ENCODE peak calls at places on chromosomes 1 and 21, in nine cellular contexts. M is cardiac muscle cell; Y is Peyer's patch; I is adipocyte; T is adrenal gland; C is CD8-positive, alpha-beta T cell; F is H7; S is lung; H is BE2C. G is an unnamed sample. For H3K36me3, the result is how much of the 10 kb centered on the place peaks cover.

GRCh38 chr1:234675561-234675960 is 65.6 kb upstream of the IRF2BP2 start:
- DNase-seq in H (no peak), Y (no peak), F (no peak), C (no peak), S (no peak), M (no peak), I (no peak), T (no peak), G (no peak)

GRCh38 chr1:227424159-227424680 is 105.9 kb upstream of the CDC42BPA start:
- DNase-seq in T (no peak), S (no peak), F (no peak), M (no peak), H (no peak), C (no peak), I (peak), Y (no peak), G (no peak)

GRCh38 chr1:201395936-201396335 is 3.2 kb downstream of the LAD1 start:
- DNase-seq in H (no peak), M (no peak), S (no peak), F (no peak), C (no peak), Y (no peak), T (no peak), I (no peak), G (no peak)

GRCh38 chr1:227929746-227930472 is 17.8 kb downstream of the WNT9A start:
- DNase-seq in T (no peak), I (no peak), Y (no peak), S (no peak), H (peak), F (no peak), C (no peak), M (no peak), G (no peak)

GRCh38 chr1:179080866-179081695 is 789 bp upstream of the TOR3A start:
- DNase-seq in T (no peak), M (no peak), C (no peak), S (no peak), F (no peak), I (no peak), H (no peak), Y (no peak), G (no peak)

GRCh38 chr1:154386643-154387352 is 18.3 kb upstream of the IL6R start:
- DNase-seq in H (no peak), C (peak), T (no peak), Y (peak), I (no peak), F (no peak), S (peak), M (peak), G (no peak)

GRCh38 chr1:45359882-45360513 is 19.8 kb upstream of the MUTYH start:
- DNase-seq in C (no peak), S (peak), F (no peak), I (peak), Y (peak), H (peak), M (peak), T (peak), G (peak)

GRCh38 chr1:84504580-84505021 is 1.6 kb upstream of the SPATA1 start:
- DNase-seq in Y (no peak), T (no peak), I (peak), C (no peak), S (no peak), F (no peak), H (no peak), M (peak), G (peak)

GRCh38 chr1:38512024-38512623 is 347.4 kb downstream of the RRAGC start:
- DNase-seq in I (no peak), F (no peak), M (no peak), C (no peak), T (no peak), H (no peak), Y (no peak), S (no peak), G (peak)

GRCh38 chr1:208154040-208154439 is 90.1 kb downstream of the PLXNA2 start:
- DNase-seq in T (no peak), I (no peak), Y (peak), M (no peak), S (no peak), C (no peak), H (no peak), F (no peak), G (no peak)

GRCh38 chr1:17674707-17675505 is 80.2 kb upstream of the ACTL8 start:
- DNase-seq in F (no peak), C (no peak), S (no peak), Y (no peak), M (peak), I (peak), T (no peak), H (no peak), G (no peak)

GRCh38 chr1:10514490-10515235 is 39.9 kb downstream of the PEX14 start:
- DNase-seq in I (peak), H (peak), T (peak), M (peak), F (peak), C (no peak), S (no peak), Y (no peak), G (peak)

GRCh38 chr1:91732291-91732953 is 153.5 kb downstream of the TGFBR3 start:
- DNase-seq in T (peak), H (no peak), M (peak), Y (no peak), F (no peak), C (no peak), I (peak), S (no peak), G (peak)

GRCh38 chr1:20151906-20152598 is 12.9 kb downstream of the PLA2G2F start:
- DNase-seq in I (peak), T (peak), S (peak), F (peak), C (peak), Y (peak), H (peak), M (peak), G (peak)

GRCh38 chr1:37305841-37306240 is 168.5 kb upstream of the ZC3H12A start:
- DNase-seq in F (peak), S (no peak), C (no peak), I (no peak), Y (no peak), H (no peak), M (no peak), T (no peak), G (no peak)

GRCh38 chr21:14116080-14116481 is 94.7 kb downstream of the LIPI start:
- DNase-seq in C (no peak), T (no peak), H (no peak), I (no peak), M (no peak), S (no peak), Y (no peak), F (no peak), G (no peak)

GRCh38 chr1:180501865-180502360 is 464 bp downstream of the ACBD6 start:
- DNase-seq in Y (no peak), I (no peak), F (no peak), M (no peak), T (peak), C (no peak), S (no peak), H (no peak), G (no peak)

GRCh38 chr1:90704817-90705216 is 12.3 kb downstream of the BARHL2 start:
- DNase-seq in Y (no peak), M (no peak), S (no peak), F (peak), C (no peak), H (no peak), I (no peak), T (no peak), G (no peak)

GRCh38 chr1:193951989-193952388 is 765.6 kb upstream of the B3GALT2 start:
- DNase-seq in S (no peak), T (no peak), M (peak), C (no peak), H (no peak), F (no peak), Y (no peak), I (peak), G (no peak)

GRCh38 chr21:41768371-41769042 is 1.7 kb upstream of the RIPK4 start:
- DNase-seq in F (peak), S (no peak), M (peak), C (peak), T (no peak), I (peak), Y (peak), H (no peak), G (peak)

GRCh38 chr1:232621050-232621449 is 8.9 kb downstream of the SIPA1L2 start:
- DNase-seq in H (no peak), C (no peak), F (no peak), I (no peak), S (no peak), T (no peak), M (no peak), Y (no peak), G (no peak)

GRCh38 chr1:18137759-18138345 is 30.3 kb downstream of the IGSF21 start:
- DNase-seq in F (no peak), M (no peak), T (no peak), I (no peak), S (no peak), H (peak), Y (no peak), C (no peak), G (no peak)

GRCh38 chr1:92299477-92300125 is 742 bp downstream of the RPAP2 start:
- DNase-seq in C (no peak), M (no peak), H (no peak), F (no peak), S (no peak), Y (no peak), T (no peak), I (peak), G (peak)

GRCh38 chr1:178126261-178126660 is 32.4 kb downstream of the RASAL2 start:
- DNase-seq in C (no peak), S (no peak), T (no peak), M (peak), H (no peak), I (no peak), F (no peak), Y (no peak), G (no peak)

GRCh38 chr21:43691086-43691795 is 27.7 kb upstream of the PDXK start:
- DNase-seq in I (no peak), M (no peak), S (no peak), T (no peak), C (no peak), H (no peak), Y (no peak), F (no peak), G (no peak)

GRCh38 chr21:43689556-43690337 is 29.2 kb upstream of the PDXK start:
- DNase-seq in M (no peak), S (no peak), I (no peak), H (no peak), F (peak), C (no peak), Y (no peak), T (no peak), G (no peak)

GRCh38 chr21:43691801-43692200 is 27.1 kb upstream of the PDXK start:
- DNase-seq in F (no peak), I (no peak), Y (no peak), T (no peak), H (no peak), S (no peak), C (no peak), M (no peak), G (no peak)

GRCh38 chr21:43688906-43689305 is 29.5 kb downstream of the RRP1B start:
- DNase-seq in C (no peak), H (no peak), T (no peak), M (no peak), S (no peak), Y (no peak), I (no peak), F (peak), G (no peak)

GRCh38 chr21:43690346-43690745 is 28.6 kb upstream of the PDXK start:
- DNase-seq in M (no peak), Y (no peak), T (no peak), S (no peak), I (no peak), C (no peak), H (no peak), F (no peak), G (no peak)
- H3K36me3 ChIP-seq in M (half or more), Y (half or more), T (under half), S (under half), I (half or more), C (half or more), H (half or more), F (half or more), G (under half)

DNA sequence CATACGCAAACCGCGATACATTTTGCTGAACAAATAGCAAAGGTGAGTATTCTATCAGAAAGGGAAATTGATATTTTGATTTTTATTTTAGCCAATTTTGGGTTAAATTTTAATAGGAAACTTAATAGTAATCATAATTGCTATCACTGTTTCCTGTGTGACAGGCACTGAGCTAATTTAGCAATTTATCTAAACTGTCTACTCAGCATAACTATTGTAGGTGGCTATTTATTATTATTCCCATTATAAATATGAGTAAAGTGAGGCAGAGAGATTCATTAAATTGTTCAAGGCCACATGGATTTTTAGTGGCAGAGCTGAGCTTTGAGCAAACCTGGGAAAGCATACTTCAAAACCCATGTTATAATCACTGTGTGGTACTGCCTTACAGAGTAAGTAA is 21.1 kb downstream of the RTCA start:
- DNase-seq in Y (no peak), M (no peak), T (no peak), S (no peak), C (no peak), F (no peak), I (no peak), H (no peak), G (no peak)
- H3K36me3 ChIP-seq in Y (half or more), M (half or more), T (under half), S (under half), C (under half), F (under half), I (half or more), H (half or more), G (under half)

DNA sequence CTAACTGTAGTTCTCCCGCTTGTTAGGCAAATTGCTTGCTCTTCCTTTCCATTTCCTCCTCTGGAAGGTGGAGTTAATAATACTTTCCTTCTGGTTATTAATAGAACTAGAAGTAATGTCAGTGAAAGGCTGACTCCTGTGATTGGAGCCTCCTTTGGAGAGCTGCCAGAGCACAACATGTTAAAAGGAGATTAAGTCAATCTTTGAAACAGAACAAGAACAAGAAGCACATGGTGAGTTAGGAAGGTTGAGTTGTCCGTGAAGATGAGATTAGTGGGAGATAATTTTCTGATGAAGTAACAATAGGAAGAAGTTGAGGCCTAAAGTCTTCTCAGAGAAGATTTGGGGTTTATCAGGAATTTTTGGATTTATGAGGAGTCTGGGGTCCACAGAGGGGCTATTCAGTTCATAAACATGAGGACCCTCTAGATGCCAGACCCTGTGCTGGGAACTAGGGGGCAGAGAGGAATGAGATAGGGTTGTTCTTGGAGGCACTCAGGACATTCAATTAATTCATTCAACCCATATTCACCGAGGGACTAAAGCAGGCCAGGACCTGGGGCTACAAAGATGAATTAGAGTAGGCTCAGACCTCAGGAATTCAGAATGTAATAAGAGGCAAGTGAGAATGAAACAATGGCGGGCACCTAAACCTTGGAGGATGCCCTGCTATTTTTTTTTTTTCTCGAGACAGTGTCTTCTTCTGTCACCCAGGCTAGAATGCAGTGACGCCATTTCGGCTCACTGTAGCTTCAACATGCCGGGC is 40.7 kb upstream of the DHCR24 start:
- DNase-seq in T (peak), M (peak), S (no peak), F (no peak), C (no peak), Y (no peak), H (no peak), I (no peak), G (no peak)
- H3K36me3 ChIP-seq in T (under half), M (under half), S (under half), F (under half), C (under half), Y (under half), H (under half), I (under half), G (under half)

DNA sequence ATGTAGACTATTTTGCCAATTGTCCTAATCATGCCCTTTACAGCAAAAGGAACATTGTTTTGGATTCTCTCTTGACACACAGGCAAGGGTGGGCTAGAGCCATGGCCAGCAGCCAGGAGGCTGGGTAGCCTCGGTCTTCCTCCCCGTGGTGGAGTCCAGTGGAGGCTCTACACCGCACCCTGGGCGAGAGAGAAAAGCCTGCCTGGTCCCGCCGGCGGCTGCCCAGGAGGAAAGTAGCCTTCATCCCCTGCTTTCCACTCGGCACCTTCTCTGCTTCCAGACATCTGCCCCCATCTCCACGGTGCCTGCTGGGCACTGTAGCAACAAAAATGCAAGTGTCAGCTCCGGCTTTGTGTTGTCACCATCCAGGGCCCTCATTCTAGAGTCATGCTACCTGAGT is 21.6 kb downstream of the PROK1 start:
- DNase-seq in H (no peak), F (no peak), I (no peak), C (no peak), M (no peak), T (no peak), S (no peak), Y (no peak), G (no peak)
- H3K36me3 ChIP-seq in H (under half), F (under half), I (under half), C (under half), M (under half), T (under half), S (under half), Y (under half), G (under half)

DNA sequence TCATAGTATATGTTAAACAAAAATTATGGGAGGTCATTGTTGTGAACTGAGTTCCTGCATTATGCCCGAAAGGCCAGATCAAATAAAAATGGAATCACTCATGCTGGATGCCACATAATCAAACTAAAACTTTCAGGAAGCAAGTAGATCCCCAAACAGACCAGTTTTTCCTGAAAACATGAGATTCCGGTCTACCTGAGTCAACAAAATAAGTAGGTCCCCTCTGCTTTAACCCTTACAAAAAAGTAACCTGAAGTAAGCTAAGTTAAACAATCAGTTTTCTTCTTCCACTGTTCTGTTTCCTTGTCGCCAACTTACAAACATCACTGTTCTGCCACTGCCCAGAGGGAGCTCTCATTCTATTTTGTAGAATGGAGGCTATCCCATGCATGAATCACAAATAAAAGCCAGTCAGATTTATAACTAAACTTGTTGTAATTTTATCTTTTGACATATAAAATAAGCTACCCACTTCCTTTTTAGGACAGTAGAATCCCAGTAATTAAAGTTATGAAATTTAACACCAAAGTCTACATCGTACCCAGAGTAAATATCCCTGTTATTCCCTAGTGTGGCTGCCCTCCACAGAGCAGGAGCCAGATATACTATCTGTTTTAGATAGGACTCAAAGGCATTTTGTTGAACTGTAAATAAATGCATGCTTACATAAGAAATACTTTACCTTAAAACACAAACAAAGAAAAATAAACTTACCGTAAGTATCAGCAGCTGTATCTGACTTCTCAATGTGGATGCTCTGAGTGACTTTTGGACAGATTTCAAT is 149.4 kb downstream of the TIAM1 start:
- DNase-seq in M (no peak), T (no peak), S (no peak), I (no peak), F (no peak), H (no peak), C (no peak), Y (no peak), G (no peak)
- H3K36me3 ChIP-seq in M (under half), T (under half), S (under half), I (under half), F (under half), H (under half), C (under half), Y (under half), G (under half)

G was measured in mesendoderm.